ENCODE peak calls at places on chromosomes 5 and 9, in ten cellular contexts. C is amniotic stem cell; J is activated CD4-positive, CD25-positive, alpha-beta regulatory T cell treated with anti-CD3 and anti-CD28 coated beads, Interleukin-2, amount 50 U/mL, for 72 hours; Z is fibroblast of lung; K is NCI-H146; R is aorta; X is body of pancreas; M is kidney glomerular epithelial cell; U is HEK293T; P is activated T-helper 1 cell treated with anti-CD3 and anti-CD28 coated beads, Interleukin-12 subunit alpha, Interleukin-12 subunit beta, Interleukin-2, Interleukin-4 antibody, amounts not matched to agents 30 ng/mL and 10 ng/mL and 1 ng/mL, durations not matched to agents 14 hours and 24 hours and 36 hours. B is an unnamed sample.
A peak's percentile ranks its signal among the peaks of the same experiment; 100 is the strongest.

GRCh38 chr5:17075196-17075595 is 139.1 kb upstream of the MYO10 start:
- DNase-seq in C (no peak), J (no peak), Z (no peak), K (no peak), R (no peak), X (no peak), M (no peak), U (no peak), P (no peak), B (no peak)

GRCh38 chr5:82855000-82855399 is 222.2 kb downstream of the TMEM167A start:
- DNase-seq in C (no peak), J (no peak), Z (no peak), K (no peak), R (no peak), X (no peak), M (no peak), U (no peak), P (no peak), B (no peak)

GRCh38 chr5:112005533-112005926 is 248.5 kb upstream of the NREP start:
- DNase-seq in C (no peak), J (no peak), Z (peak; percentile 57), K (no peak), R (no peak), X (no peak), M (peak; percentile 57), U (no peak), P (no peak), B (no peak)

GRCh38 chr9:135874859-135875258 is 32.5 kb downstream of the CAMSAP1 start:
- DNase-seq in C (no peak), J (no peak), Z (no peak), K (no peak), R (no peak), X (no peak), M (no peak), U (no peak), P (no peak), B (no peak)

GRCh38 chr5:59621477-59621876 is 272.0 kb downstream of the PDE4D start:
- DNase-seq in C (no peak), J (no peak), Z (no peak), K (no peak), R (no peak), X (no peak), M (no peak), U (no peak), P (no peak), B (no peak)

GRCh38 chr5:133472829-133473228 is 139.5 kb downstream of the FSTL4 start:
- DNase-seq in C (no peak), J (no peak), Z (no peak), K (no peak), R (no peak), X (no peak), M (no peak), U (no peak), P (no peak), B (no peak)

GRCh38 chr5:81140942-81141341 is 92.2 kb upstream of the CKMT2 start:
- DNase-seq in C (peak; percentile 1), J (no peak), Z (peak; percentile 82), K (no peak), R (peak; percentile 75), X (peak; percentile 15), M (no peak), U (no peak), P (no peak), B (peak; percentile 57)

GRCh38 chr5:68911840-68912690 is 181.7 kb upstream of the SLC30A5 start:
- DNase-seq in C (no peak), J (no peak), Z (peak; percentile 91), K (no peak), R (no peak), X (peak; percentile 13), M (peak; percentile 10), U (no peak), P (no peak), B (no peak)

GRCh38 chr9:111287127-111287526 is 42.9 kb downstream of the OR2K2 start:
- DNase-seq in C (no peak), J (no peak), Z (peak; percentile 14), K (no peak), R (no peak), X (no peak), M (peak; percentile 28), U (no peak), P (no peak), B (peak; percentile 40)

GRCh38 chr9:22097712-22098111 is 88.6 kb upstream of the CDKN2B start:
- DNase-seq in C (no peak), J (no peak), Z (peak; percentile 83), K (no peak), R (no peak), X (no peak), M (peak; percentile 54), U (no peak), P (no peak), B (peak; percentile 86)

GRCh38 chr5:87300744-87301143 is 33.1 kb downstream of the RASA1 start:
- DNase-seq in C (peak; percentile 92), J (no peak), Z (peak; percentile 84), K (no peak), R (peak; percentile 51), X (peak; percentile 25), M (peak; percentile 80), U (peak; percentile 9), P (no peak), B (peak; percentile 70)

GRCh38 chr5:80372780-80373179 is 35.1 kb upstream of the ZFYVE16 start:
- DNase-seq in C (no peak), J (no peak), Z (no peak), K (no peak), R (no peak), X (no peak), M (no peak), U (no peak), P (no peak), B (no peak)

GRCh38 chr5:33041586-33041985 is 330.5 kb downstream of the NPR3 start:
- DNase-seq in C (no peak), J (no peak), Z (no peak), K (no peak), R (no peak), X (no peak), M (no peak), U (no peak), P (no peak), B (no peak)

GRCh38 chr9:128420060-128420650 is 502 bp upstream of the CERCAM start:
- DNase-seq in C (peak; percentile 36), J (peak; percentile 76), Z (peak; percentile 49), K (peak; percentile 59), R (peak; percentile 82), X (peak; percentile 69), M (peak; percentile 28), U (peak; percentile 81), P (peak; percentile 65), B (no peak)

GRCh38 chr5:181236471-181236870 is 7.2 kb downstream of the RACK1 start:
- DNase-seq in C (no peak), J (no peak), Z (no peak), K (no peak), R (no peak), X (no peak), M (no peak), U (no peak), P (no peak), B (no peak)

GRCh38 chr5:92916036-92916435 is 665.0 kb downstream of the NR2F1-AS1 start:
- DNase-seq in C (no peak), J (no peak), Z (peak; percentile 77), K (no peak), R (no peak), X (no peak), M (no peak), U (no peak), P (no peak), B (no peak)

GRCh38 chr9:130078547-130078946 is 24.8 kb downstream of the GPR107 start:
- DNase-seq in C (no peak), J (no peak), Z (no peak), K (no peak), R (no peak), X (no peak), M (no peak), U (no peak), P (no peak), B (no peak)

GRCh38 chr9:818958-819357 is 22.5 kb upstream of the DMRT1 start:
- DNase-seq in C (no peak), J (no peak), Z (no peak), K (no peak), R (no peak), X (peak; percentile 10), M (no peak), U (no peak), P (no peak), B (no peak)

GRCh38 chr9:136270173-136270710 is 24.6 kb upstream of the QSOX2 start:
- DNase-seq in C (no peak), J (no peak), Z (no peak), K (no peak), R (no peak), X (no peak), M (no peak), U (no peak), P (no peak), B (no peak)

GRCh38 chr9:113929634-113930092 is 53.6 kb downstream of the ZNF618 start:
- DNase-seq in C (peak; percentile 4), J (no peak), Z (peak; percentile 67), K (no peak), R (no peak), X (no peak), M (peak; percentile 77), U (peak; percentile 34), P (no peak), B (peak; percentile 17)

GRCh38 chr9:87812375-87813118 is 70.1 kb upstream of the SPATA31E1 start:
- DNase-seq in C (peak; percentile 23), J (no peak), Z (peak; percentile 49), K (peak; percentile 0), R (no peak), X (peak; percentile 34), M (peak; percentile 76), U (peak; percentile 52), P (no peak), B (peak; percentile 60)

GRCh38 chr9:73132034-73132776 is 19.5 kb upstream of the ANXA1 start:
- DNase-seq in C (peak; percentile 75), J (peak; percentile 49), Z (peak; percentile 86), K (peak; percentile 3), R (peak; percentile 86), X (peak; percentile 77), M (peak; percentile 86), U (peak; percentile 52), P (peak; percentile 73), B (no peak)

GRCh38 chr9:15509931-15510788 is 610 bp downstream of the PSIP1 start:
- DNase-seq in C (no peak), J (no peak), Z (peak; percentile 36), K (peak; percentile 85), R (peak; percentile 65), X (peak; percentile 22), M (no peak), U (peak; percentile 48), P (peak; percentile 51), B (no peak)

B was measured in AG09309.